ENCODE peak calls at places on chromosomes 1 and 21, in nine cellular contexts. V is IMR-90, W is adrenal gland, T is tibial nerve, J is transverse colon, G is A549, R is NB4, O is sigmoid colon, L is H54. S is an unnamed sample.

GRCh38 chr1:53766766-53767409 is 27.9 kb upstream of the GLIS1 start:
- DNase-seq in L (no peak), V (peak; percentile 68), G (no peak), T (no peak), J (no peak), W (no peak), O (no peak), R (no peak), S (no peak)

GRCh38 chr21:35940074-35940927 is 120.0 kb downstream of the SETD4 start:
- DNase-seq in V (peak; percentile 81), G (peak; percentile 61), L (peak; percentile 30), T (peak; percentile 56), O (peak; percentile 67), R (peak; percentile 85), J (peak; percentile 35), W (peak; percentile 57), S (peak; percentile 5)

GRCh38 chr1:34131396-34132160 is 33.5 kb downstream of the CSMD2 start:
- DNase-seq in T (no peak), W (no peak), L (peak; percentile 24), V (no peak), G (no peak), J (no peak), O (no peak), R (no peak), S (no peak)

GRCh38 chr1:223748405-223748772 is 36.0 kb downstream of the CAPN2 start:
- DNase-seq in G (peak; percentile 65), L (no peak), R (peak; percentile 28), J (peak; percentile 28), V (peak; percentile 86), O (no peak), W (peak; percentile 51), T (no peak), S (no peak)

GRCh38 chr1:204350857-204351573 is 8.7 kb downstream of the PLEKHA6 start:
- DNase-seq in J (peak; percentile 72), V (peak; percentile 81), W (peak; percentile 76), O (peak; percentile 88), T (peak; percentile 64), L (no peak), R (no peak), G (no peak), S (no peak)

GRCh38 chr1:17496419-17496818 is 43.1 kb upstream of the ARHGEF10L start:
- DNase-seq in T (no peak), R (no peak), G (no peak), L (no peak), O (no peak), V (no peak), W (no peak), J (no peak), S (no peak)

GRCh38 chr21:28378026-28378425 is 614.7 kb downstream of the LTN1 start:
- DNase-seq in V (no peak), T (no peak), G (no peak), L (no peak), J (no peak), O (no peak), W (no peak), R (no peak), S (no peak)

GRCh38 chr1:35588197-35588910 is 15.2 kb downstream of the TFAP2E start:
- DNase-seq in W (no peak), G (no peak), V (no peak), T (no peak), J (no peak), R (no peak), L (no peak), O (no peak), S (no peak)

GRCh38 chr1:181493145-181493544 is 9.8 kb downstream of the CACNA1E start:
- DNase-seq in R (no peak), L (no peak), T (no peak), O (no peak), V (no peak), J (no peak), G (no peak), W (no peak), S (no peak)

GRCh38 chr1:153536618-153537375 is 1.0 kb upstream of the S100A6 start:
- DNase-seq in O (peak; percentile 72), T (no peak), V (no peak), L (no peak), W (no peak), G (peak; percentile 64), J (peak; percentile 84), R (no peak), S (no peak)

GRCh38 chr1:206587904-206588303 is 24.4 kb downstream of the EIF2D start:
- DNase-seq in L (no peak), G (no peak), O (no peak), J (no peak), W (no peak), T (no peak), R (no peak), V (no peak), S (no peak)

GRCh38 chr21:45074048-45074817 is at the start of gene ADARB1:
- DNase-seq in O (peak; percentile 76), G (peak; percentile 51), T (no peak), L (peak; percentile 92), R (peak; percentile 70), J (peak; percentile 57), V (peak; percentile 56), W (peak; percentile 45), S (peak; percentile 90)

GRCh38 chr1:78071696-78072095 is 25.9 kb downstream of the GIPC2 start:
- DNase-seq in R (no peak), J (no peak), W (no peak), O (no peak), G (no peak), L (no peak), T (no peak), V (no peak), S (no peak)

GRCh38 chr1:154912755-154913154 is 23.8 kb downstream of the PMVK start:
- DNase-seq in T (no peak), G (no peak), R (no peak), J (no peak), W (no peak), L (no peak), O (peak; percentile 9), V (no peak), S (no peak)

GRCh38 chr1:52662645-52663313 is 29.8 kb downstream of the SHISAL2A start:
- DNase-seq in G (peak; percentile 86), L (peak; percentile 43), T (no peak), R (no peak), V (peak; percentile 52), J (no peak), W (no peak), O (no peak), S (no peak)

GRCh38 chr1:29230553-29231378 is at the start of gene MECR:
- DNase-seq in V (peak; percentile 89), G (peak; percentile 91), T (peak; percentile 89), R (peak; percentile 95), L (peak; percentile 75), O (peak; percentile 96), W (peak; percentile 94), J (peak; percentile 95), S (peak; percentile 97)
- TF ChIP-seq POLR2A in V (peak; percentile 80), G (peak; percentile 67), T (peak; percentile 50), R (peak; percentile 81), L (peak; percentile 63), O (peak; percentile 40), W (peak; percentile 51), J (peak; percentile 75), S (peak; percentile 85)

GRCh38 chr1:26921462-26922200 is at the start of gene NUDC:
- DNase-seq in G (peak; percentile 95), V (peak; percentile 96), W (peak; percentile 98), R (peak; percentile 97), T (peak; percentile 95), L (peak; percentile 71), J (peak; percentile 97), O (peak; percentile 99), S (peak; percentile 93)
- TF ChIP-seq POLR2A in G (peak; percentile 74), V (peak; percentile 86), W (peak; percentile 78), R (peak; percentile 78), T (peak; percentile 95), L (peak; percentile 66), J (peak; percentile 86), O (peak; percentile 85), S (peak; percentile 93)

DNA sequence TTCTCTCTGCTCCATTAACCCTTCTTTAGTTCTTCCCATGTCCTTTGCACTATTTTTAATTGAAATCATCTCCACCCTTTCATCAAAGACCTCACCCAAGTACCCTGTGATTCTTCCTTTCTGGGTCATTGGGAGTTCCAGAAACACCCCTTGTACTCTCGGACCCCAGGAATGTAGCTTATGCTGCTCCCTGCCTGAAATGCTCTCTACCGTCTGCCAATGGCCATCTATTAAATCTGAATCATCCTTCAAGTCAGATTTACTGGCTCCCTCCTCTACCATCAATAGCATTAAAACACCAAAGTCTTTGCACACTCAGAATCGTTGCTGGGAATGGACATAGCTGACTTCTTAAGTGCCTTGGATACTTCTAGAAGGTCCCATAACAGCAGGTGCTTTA is 73.2 kb upstream of the GADD45A start:
- DNase-seq in W (no peak), L (no peak), V (peak; percentile 34), T (no peak), G (no peak), R (no peak), O (no peak), J (no peak), S (no peak)
- TF ChIP-seq POLR2A in W (no peak), L (no peak), V (no peak), T (no peak), G (no peak), R (no peak), O (no peak), J (no peak), S (no peak)

GRCh38 chr1:43524804-43525203 is 5.9 kb upstream of the PTPRF start:
- DNase-seq in J (peak; percentile 69), T (no peak), R (no peak), V (no peak), W (no peak), G (peak; percentile 37), L (no peak), O (no peak), S (no peak)
- TF ChIP-seq POLR2A in J (peak; percentile 45), T (no peak), R (no peak), V (no peak), W (no peak), G (no peak), L (no peak), O (peak; percentile 23), S (no peak)

DNA sequence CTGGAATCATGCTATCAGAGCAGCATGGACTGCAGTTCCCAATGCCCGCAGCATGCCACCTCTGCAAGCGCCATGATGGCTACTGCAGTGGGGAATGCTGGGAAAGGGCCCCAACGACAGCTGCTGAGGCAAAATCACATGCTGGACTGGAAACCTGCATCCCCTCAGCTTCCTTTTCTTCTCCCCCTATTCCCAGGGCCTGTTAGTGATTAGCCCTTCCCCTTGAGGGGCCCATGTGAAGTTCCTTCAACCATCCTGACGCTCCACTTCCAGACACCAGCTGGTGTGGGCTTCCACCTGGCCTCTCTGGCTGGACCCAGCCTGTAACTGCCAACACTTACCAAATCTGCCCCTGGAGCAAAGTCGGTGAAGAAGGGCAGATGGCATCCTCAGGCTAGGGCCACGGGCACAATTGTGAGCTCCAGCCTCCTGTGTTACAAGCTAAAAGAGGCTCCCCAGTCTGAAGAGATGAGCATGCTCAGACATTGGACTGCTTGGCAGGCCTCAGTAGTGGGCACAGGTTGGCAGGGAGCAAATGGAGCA is 22.1 kb upstream of the SDC3 start:
- DNase-seq in L (no peak), G (no peak), J (no peak), T (no peak), R (no peak), W (no peak), V (no peak), O (no peak), S (no peak)
- TF ChIP-seq POLR2A in L (no peak), G (no peak), J (no peak), T (no peak), R (no peak), W (no peak), V (no peak), O (no peak), S (no peak)

S was measured in GM12891.